ENCODE peak calls at places on chromosomes 1 and 21, in four cellular contexts. One of them, this sample, is unnamed.

GRCh38 chr1:196997428-196997827 is 20.1 kb downstream of the CFHR5 start:
- DNase-seq in HCT116: no peak
- DNase-seq in HepG2: no peak
- DNase-seq in K562: no peak
- DNase-seq in this sample: no peak

GRCh38 chr1:200771625-200772555 is 33.2 kb downstream of the CAMSAP2 start:
- DNase-seq in HCT116: peak; percentile 32
- DNase-seq in HepG2: no peak
- DNase-seq in K562: no peak
- DNase-seq in this sample: no peak

GRCh38 chr1:12472798-12473551 is 145.0 kb downstream of the DHRS3 start:
- DNase-seq in HepG2: no peak
- DNase-seq in K562: peak; percentile 44
- DNase-seq in HCT116: no peak
- DNase-seq in this sample: no peak

GRCh38 chr1:118862755-118863154 is 125.4 kb downstream of the TBX15 start:
- DNase-seq in K562: no peak
- DNase-seq in HepG2: peak; percentile 9
- DNase-seq in HCT116: no peak
- DNase-seq in this sample: no peak

GRCh38 chr1:183956559-183957188 is 80.9 kb downstream of the COLGALT2 start:
- DNase-seq in HCT116: peak; percentile 22
- DNase-seq in K562: no peak
- DNase-seq in HepG2: no peak
- DNase-seq in this sample: peak; percentile 35

GRCh38 chr1:64948905-64949833 is 17.2 kb downstream of the JAK1 start:
- DNase-seq in HepG2: no peak
- DNase-seq in K562: no peak
- DNase-seq in HCT116: peak; percentile 38
- DNase-seq in this sample: no peak

GRCh38 chr1:203765029-203765837 is at the start of gene LAX1:
- DNase-seq in K562: peak; percentile 14
- DNase-seq in HepG2: no peak
- DNase-seq in HCT116: no peak
- DNase-seq in this sample: no peak

GRCh38 chr1:94593611-94594010 is 52.1 kb upstream of the F3 start:
- DNase-seq in HepG2: no peak
- DNase-seq in HCT116: no peak
- DNase-seq in K562: no peak
- DNase-seq in this sample: no peak

GRCh38 chr1:59766463-59766862 is 48.3 kb upstream of the HOOK1 start:
- DNase-seq in HepG2: no peak
- DNase-seq in HCT116: no peak
- DNase-seq in K562: no peak
- DNase-seq in this sample: no peak

GRCh38 chr21:16954787-16955186 is 558.1 kb upstream of the CXADR start:
- DNase-seq in HepG2: no peak
- DNase-seq in HCT116: no peak
- DNase-seq in K562: no peak
- DNase-seq in this sample: no peak

GRCh38 chr1:230114245-230114651 is 47.2 kb downstream of the GALNT2 start:
- DNase-seq in K562: no peak
- DNase-seq in HepG2: no peak
- DNase-seq in HCT116: no peak
- DNase-seq in this sample: no peak

GRCh38 chr1:167774710-167775109 is 52.9 kb downstream of the MPZL1 start:
- DNase-seq in K562: no peak
- DNase-seq in HCT116: no peak
- DNase-seq in HepG2: no peak
- DNase-seq in this sample: no peak
- TF ChIP-seq TCF7L2 in K562: no peak
- TF ChIP-seq TCF7L2 in HCT116: no peak
- TF ChIP-seq TCF7L2 in HepG2: no peak
- TF ChIP-seq TCF7L2 in this sample: no peak

GRCh38 chr1:228144213-228145049 is 4.4 kb downstream of the GUK1 start:
- DNase-seq in HCT116: no peak
- DNase-seq in K562: peak; percentile 64
- DNase-seq in HepG2: no peak
- DNase-seq in this sample: no peak
- H3K4me1 ChIP-seq in HCT116: no peaks in the 10 kb centered on the region
- H3K4me1 ChIP-seq in K562: peaks cover 93% of the 10 kb centered on the region
- H3K4me1 ChIP-seq in HepG2: peaks cover 46% of the 10 kb centered on the region
- H3K4me1 ChIP-seq in this sample: peaks cover 27% of the 10 kb centered on the region

GRCh38 chr1:109274533-109275476 is 8.1 kb downstream of the PSRC1 start:
- DNase-seq in HCT116: peak; percentile 21
- DNase-seq in K562: peak; percentile 61
- DNase-seq in HepG2: peak; percentile 93
- DNase-seq in this sample: no peak
- TF ChIP-seq TCF7L2 in HCT116: no peak
- TF ChIP-seq TCF7L2 in K562: no peak
- TF ChIP-seq TCF7L2 in HepG2: no peak
- TF ChIP-seq TCF7L2 in this sample: peak; percentile 87

DNA sequence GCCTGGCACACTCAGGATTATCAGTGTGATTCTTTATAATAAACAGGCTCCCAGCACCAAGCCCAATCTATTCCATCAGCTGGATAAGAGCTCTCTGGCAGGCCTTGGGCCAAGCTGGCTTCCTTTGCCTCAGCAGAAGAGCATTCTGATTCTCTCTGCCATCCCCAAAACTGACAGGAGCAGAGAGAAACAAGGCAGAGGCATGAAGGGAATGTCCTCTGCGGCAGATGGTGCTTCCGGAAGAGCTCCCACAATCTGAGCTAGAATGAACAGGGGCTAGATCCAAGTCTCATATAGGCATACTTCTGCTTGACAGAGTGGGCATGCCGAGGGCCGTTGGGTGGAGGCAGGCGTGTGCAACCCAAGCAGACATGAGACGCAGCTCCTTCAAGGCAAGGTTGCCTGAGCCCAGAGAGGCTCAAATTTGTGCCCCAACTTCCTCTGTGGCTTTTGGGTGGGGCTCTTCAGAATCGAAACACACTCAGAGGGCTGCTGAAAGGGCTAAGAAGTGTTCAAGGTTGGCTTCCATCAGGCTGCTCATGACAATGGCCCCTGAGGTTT is 4.0 kb downstream of the CAPN2 start:
- DNase-seq in HCT116: no peak
- DNase-seq in HepG2: no peak
- DNase-seq in K562: no peak
- DNase-seq in this sample: no peak
- H3K4me1 ChIP-seq in HCT116: peaks cover 38% of the 10 kb centered on the region
- H3K4me1 ChIP-seq in HepG2: peaks cover 54% of the 10 kb centered on the region
- H3K4me1 ChIP-seq in K562: peaks cover 35% of the 10 kb centered on the region
- H3K4me1 ChIP-seq in this sample: peaks cover 49% of the 10 kb centered on the region

GRCh38 chr1:29315876-29316275 is 79.6 kb downstream of the PTPRU start:
- DNase-seq in K562: no peak
- DNase-seq in HCT116: no peak
- DNase-seq in HepG2: no peak
- DNase-seq in this sample: no peak

GRCh38 chr1:29311352-29312030 is 75.2 kb downstream of the PTPRU start:
- DNase-seq in K562: no peak
- DNase-seq in HepG2: no peak
- DNase-seq in HCT116: no peak
- DNase-seq in this sample: no peak

GRCh38 chr1:29315262-29315661 is 78.9 kb downstream of the PTPRU start:
- DNase-seq in HepG2: no peak
- DNase-seq in HCT116: no peak
- DNase-seq in K562: no peak
- DNase-seq in this sample: no peak

GRCh38 chr1:29310616-29311180 is 74.4 kb downstream of the PTPRU start:
- DNase-seq in HCT116: no peak
- DNase-seq in HepG2: no peak
- DNase-seq in K562: no peak
- DNase-seq in this sample: no peak

DNA sequence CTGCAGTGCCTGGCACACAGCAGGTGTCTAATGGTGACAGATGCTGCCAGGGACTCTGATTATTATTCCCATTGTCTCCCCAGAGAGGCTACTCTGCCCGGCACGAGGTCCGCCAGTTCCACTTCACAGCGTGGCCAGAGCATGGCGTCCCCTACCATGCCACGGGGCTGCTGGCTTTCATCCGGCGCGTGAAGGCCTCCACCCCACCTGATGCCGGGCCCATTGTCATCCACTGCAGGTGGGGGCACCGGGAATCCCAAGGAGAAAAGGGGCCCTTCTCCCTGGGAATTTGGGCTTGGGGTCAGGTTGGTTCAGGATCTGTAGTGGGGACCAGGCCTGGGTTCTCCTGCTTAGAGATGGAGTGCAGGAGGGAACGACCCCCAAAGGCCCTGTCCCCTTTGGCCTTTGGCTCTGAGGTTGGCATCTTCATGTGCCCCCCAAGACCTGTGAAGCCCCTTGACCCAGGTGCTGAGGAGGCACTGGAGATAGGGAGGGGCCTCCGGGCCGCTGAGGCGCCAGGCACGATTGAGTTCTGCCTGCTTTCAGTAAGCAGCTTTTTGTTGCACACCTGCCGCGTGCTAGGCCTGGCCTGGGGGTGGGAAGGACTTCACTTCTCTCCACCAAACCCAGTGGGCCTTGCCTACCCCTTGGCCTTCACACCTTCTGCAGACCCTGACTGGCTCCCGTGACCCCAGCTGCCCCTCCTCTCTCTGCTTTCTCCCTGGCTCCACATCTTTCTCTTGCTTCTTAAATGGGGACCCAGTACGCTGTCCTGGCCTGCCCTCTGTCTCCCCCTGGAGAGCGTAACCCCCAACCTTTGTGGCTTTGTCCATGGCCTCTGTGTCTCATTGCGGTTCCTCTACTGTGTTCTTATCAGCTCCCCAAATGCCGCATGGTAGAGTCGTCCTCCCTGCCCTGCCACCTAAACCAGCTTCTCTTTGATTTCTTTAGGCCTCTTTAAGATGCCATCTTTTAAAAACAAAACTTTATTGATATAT is 76.4 kb downstream of the PTPRU start:
- DNase-seq in HCT116: no peak
- DNase-seq in K562: peak; percentile 43
- DNase-seq in HepG2: no peak
- DNase-seq in this sample: no peak
- TF ChIP-seq TCF7L2 in HCT116: no peak
- TF ChIP-seq TCF7L2 in K562: no peak
- TF ChIP-seq TCF7L2 in HepG2: no peak
- TF ChIP-seq TCF7L2 in this sample: no peak

GRCh38 chr1:100404816-100405215 is 52.5 kb downstream of the CDC14A start:
- DNase-seq in HepG2: no peak
- DNase-seq in K562: no peak
- DNase-seq in HCT116: no peak
- DNase-seq in this sample: no peak
- H3K4me1 ChIP-seq in HepG2: peaks cover 15% of the 10 kb centered on the region
- H3K4me1 ChIP-seq in K562: peaks cover under 1% of the 10 kb centered on the region
- H3K4me1 ChIP-seq in HCT116: no peaks in the 10 kb centered on the region
- H3K4me1 ChIP-seq in this sample: no peaks in the 10 kb centered on the region

DNA sequence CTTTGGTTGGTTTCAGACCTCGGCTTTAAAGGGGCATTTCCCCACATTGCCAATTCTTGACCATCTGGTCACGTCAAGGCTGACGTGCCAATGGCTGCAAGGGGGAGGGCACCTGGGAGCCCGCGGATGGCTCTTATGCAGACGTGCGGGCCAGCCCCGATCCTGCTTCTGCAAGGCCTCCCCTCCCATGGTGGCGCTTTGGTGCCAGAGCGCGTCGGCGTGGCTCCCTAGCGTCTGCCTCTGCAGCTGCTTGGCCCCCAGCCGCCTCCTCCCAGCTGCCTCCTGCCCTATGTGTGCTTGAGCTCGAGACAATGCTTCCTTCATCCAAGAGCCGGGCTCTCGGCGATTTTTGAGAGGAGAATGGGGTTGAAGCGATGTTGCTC is 29.1 kb downstream of the SKI start:
- DNase-seq in HepG2: no peak
- DNase-seq in K562: no peak
- DNase-seq in HCT116: no peak
- DNase-seq in this sample: no peak
- TF ChIP-seq TCF7L2 in HepG2: no peak
- TF ChIP-seq TCF7L2 in K562: no peak
- TF ChIP-seq TCF7L2 in HCT116: no peak
- TF ChIP-seq TCF7L2 in this sample: no peak

GRCh38 chr1:174000274-174000852 is 21.8 kb downstream of the RC3H1 start:
- DNase-seq in HepG2: no peak
- DNase-seq in HCT116: no peak
- DNase-seq in K562: no peak
- DNase-seq in this sample: no peak

GRCh38 chr1:174001573-174001972 is 20.6 kb downstream of the RC3H1 start:
- DNase-seq in K562: no peak
- DNase-seq in HCT116: no peak
- DNase-seq in HepG2: no peak
- DNase-seq in this sample: no peak

GRCh38 chr1:174005032-174005431 is 17.1 kb downstream of the RC3H1 start:
- DNase-seq in HCT116: no peak
- DNase-seq in K562: no peak
- DNase-seq in HepG2: no peak
- DNase-seq in this sample: no peak

GRCh38 chr1:174007846-174008245 is 14.3 kb downstream of the RC3H1 start:
- DNase-seq in K562: no peak
- DNase-seq in HCT116: no peak
- DNase-seq in HepG2: no peak
- DNase-seq in this sample: no peak

DNA sequence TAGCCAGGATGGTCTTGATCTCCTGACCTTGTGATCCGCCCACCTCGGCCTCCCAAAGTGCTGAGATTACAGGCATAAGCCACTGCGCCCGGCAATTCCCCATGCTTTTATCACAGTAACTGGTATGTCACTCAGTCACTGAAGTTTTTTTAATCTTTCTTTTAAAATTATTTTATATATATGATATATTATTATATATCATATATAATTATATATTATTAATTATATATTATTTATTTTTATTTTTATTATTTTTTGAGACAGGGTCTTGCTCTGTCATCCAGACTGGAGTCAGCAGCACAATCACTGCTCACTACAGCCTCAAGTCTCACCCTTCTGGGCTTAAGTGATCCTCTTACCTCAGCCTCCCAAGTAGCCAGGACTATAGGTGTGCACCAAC is 18.3 kb downstream of the RC3H1 start:
- DNase-seq in K562: no peak
- DNase-seq in HepG2: no peak
- DNase-seq in HCT116: no peak
- DNase-seq in this sample: no peak
- H3K4me1 ChIP-seq in K562: peaks cover 3% of the 10 kb centered on the region
- H3K4me1 ChIP-seq in HepG2: no peaks in the 10 kb centered on the region
- H3K4me1 ChIP-seq in HCT116: no peaks in the 10 kb centered on the region
- H3K4me1 ChIP-seq in this sample: no peaks in the 10 kb centered on the region

GRCh38 chr21:31255846-31256395 is 88.1 kb downstream of the TIAM1 start:
- DNase-seq in HCT116: no peak
- DNase-seq in K562: no peak
- DNase-seq in HepG2: no peak
- DNase-seq in this sample: no peak
- TF ChIP-seq TCF7L2 in HCT116: no peak
- TF ChIP-seq TCF7L2 in K562: no peak
- TF ChIP-seq TCF7L2 in HepG2: no peak
- TF ChIP-seq TCF7L2 in this sample: no peak

GRCh38 chr1:78779831-78780230 is 130.2 kb downstream of the IFI44 start:
- DNase-seq in HCT116: no peak
- DNase-seq in HepG2: no peak
- DNase-seq in K562: no peak
- DNase-seq in this sample: no peak
- H3K4me1 ChIP-seq in HCT116: no peaks in the 10 kb centered on the region
- H3K4me1 ChIP-seq in HepG2: no peaks in the 10 kb centered on the region
- H3K4me1 ChIP-seq in K562: no peaks in the 10 kb centered on the region
- H3K4me1 ChIP-seq in this sample: no peaks in the 10 kb centered on the region